ENCODE peak calls at places on chromosomes 13 and 19, in five cellular contexts. E is mucosa of descending colon, B is T-helper 9 cell, D is GM13977, C is left ventricle myocardium superior. Z is an unnamed sample.

GRCh38 chr19:16447015-16447384 is 24.8 kb downstream of the EPS15L1 start:
- DNase-seq in C (peak; percentile 87), B (no peak), E (peak; percentile 55), D (peak; percentile 61), Z (peak; percentile 83)

GRCh38 chr19:49331616-49332055 is 3.6 kb upstream of the CD37 start:
- DNase-seq in D (peak; percentile 74), C (no peak), E (peak; percentile 44), B (peak; percentile 31), Z (peak; percentile 34)

GRCh38 chr19:37389234-37389633 is 18.3 kb downstream of the ZNF527 start:
- DNase-seq in E (no peak), B (no peak), D (no peak), C (no peak), Z (no peak)

GRCh38 chr19:30391052-30391451 is 18.9 kb downstream of the ZNF536 start:
- DNase-seq in D (no peak), B (no peak), C (no peak), E (no peak), Z (no peak)

GRCh38 chr13:76944457-76944856 is 3.9 kb upstream of the ACOD1 start:
- DNase-seq in B (no peak), C (no peak), D (no peak), E (no peak), Z (no peak)

GRCh38 chr13:29991343-29991742 is 140.9 kb upstream of the UBL3 start:
- DNase-seq in D (no peak), E (no peak), C (no peak), B (no peak), Z (no peak)

GRCh38 chr19:56087647-56088346 is 33.3 kb downstream of the ZNF787 start:
- DNase-seq in B (no peak), D (no peak), E (no peak), C (no peak), Z (no peak)

GRCh38 chr13:52162279-52163101 is 3.1 kb upstream of the NEK3 start:
- DNase-seq in D (no peak), C (no peak), E (no peak), B (no peak), Z (no peak)

GRCh38 chr13:88014527-88014926 is 343.4 kb downstream of the SLITRK5 start:
- DNase-seq in C (no peak), D (no peak), B (no peak), E (no peak), Z (no peak)

GRCh38 chr13:26847281-26847680 is 86.7 kb upstream of the GPR12 start:
- DNase-seq in D (no peak), C (no peak), E (no peak), B (no peak), Z (no peak)

GRCh38 chr19:34104099-34104498 is 68.2 kb upstream of the LSM14A start:
- DNase-seq in D (no peak), B (no peak), C (no peak), E (no peak), Z (no peak)

GRCh38 chr19:13574933-13575332 is 68.7 kb upstream of the CACNA1A start:
- DNase-seq in B (no peak), E (no peak), D (no peak), C (no peak), Z (no peak)

GRCh38 chr13:75101997-75102720 is 379.8 kb downstream of the TBC1D4 start:
- DNase-seq in B (no peak), E (no peak), C (no peak), D (no peak), Z (no peak)

GRCh38 chr13:107205318-107206112 is 637.6 kb upstream of the ARGLU1 start:
- DNase-seq in B (peak; percentile 51), D (peak; percentile 58), C (peak; percentile 71), E (peak; percentile 74), Z (peak; percentile 77)

GRCh38 chr13:52319876-52320275 is 86.1 kb downstream of the THSD1 start:
- DNase-seq in D (no peak), B (no peak), C (no peak), E (no peak), Z (no peak)

GRCh38 chr13:104011505-104012270 is 945.5 kb upstream of the SLC10A2 start:
- DNase-seq in B (no peak), D (no peak), E (no peak), C (peak; percentile 20), Z (peak; percentile 31)

GRCh38 chr19:14149509-14149994 is 13.2 kb upstream of the ASF1B start:
- DNase-seq in C (peak; percentile 90), D (no peak), B (peak; percentile 41), E (peak; percentile 65), Z (peak; percentile 51)

GRCh38 chr19:862529-863304 is 3.3 kb downstream of the CFD start:
- DNase-seq in D (peak; percentile 91), E (peak; percentile 82), C (peak; percentile 76), B (peak; percentile 79), Z (peak; percentile 61)